ENCODE peak calls at places on chromosome 17, in ten cellular contexts. Y is heart left ventricle, V is stomach, E is body of pancreas, H is IMR-90, J is NB4, O is gastrocnemius medialis, K is lower leg skin, U is transverse colon, L is esophagus squamous epithelium. S is an unnamed sample.

GRCh38 chr17:21283482-21284318 is 811 bp upstream of the MAP2K3 start:
- DNase-seq in Y (no peak), V (peak), E (no peak), H (peak), J (peak), O (peak), K (peak), U (peak), L (no peak), S (no peak)

GRCh38 chr17:47713980-47714689 is 18.9 kb upstream of the TBX21 start:
- DNase-seq in Y (no peak), V (no peak), E (no peak), H (no peak), J (no peak), O (no peak), K (no peak), U (no peak), L (no peak), S (no peak)

GRCh38 chr17:76378548-76379274 is 5.7 kb upstream of the SPHK1 start:
- DNase-seq in Y (no peak), V (no peak), E (no peak), H (no peak), J (no peak), O (no peak), K (no peak), U (no peak), L (no peak), S (no peak)

GRCh38 chr17:21019976-21020575 is 22.7 kb downstream of the USP22 start:
- DNase-seq in Y (no peak), V (peak), E (no peak), H (no peak), J (peak), O (peak), K (no peak), U (peak), L (no peak), S (no peak)

GRCh38 chr17:5468075-5468473 is 708 bp downstream of the DHX33 start:
- DNase-seq in Y (no peak), V (no peak), E (no peak), H (no peak), J (peak), O (no peak), K (no peak), U (no peak), L (no peak), S (no peak)

GRCh38 chr17:78368854-78369495 is 9.1 kb upstream of the SOCS3 start:
- DNase-seq in Y (no peak), V (no peak), E (no peak), H (no peak), J (no peak), O (no peak), K (no peak), U (no peak), L (no peak), S (no peak)

GRCh38 chr17:28086519-28086918 is 44.0 kb downstream of the NLK start:
- DNase-seq in Y (no peak), V (no peak), E (no peak), H (peak), J (no peak), O (no peak), K (no peak), U (no peak), L (no peak), S (no peak)

GRCh38 chr17:38943607-38944006 is 18.2 kb downstream of the LASP1NB start:
- DNase-seq in Y (no peak), V (no peak), E (no peak), H (peak), J (no peak), O (no peak), K (no peak), U (no peak), L (no peak), S (no peak)

GRCh38 chr17:82213251-82214011 is 789 bp upstream of the CCDC57 start:
- DNase-seq in Y (no peak), V (no peak), E (no peak), H (peak), J (peak), O (peak), K (no peak), U (peak), L (no peak), S (peak)

GRCh38 chr17:69733171-69734014 is 318.9 kb downstream of the MAP2K6 start:
- DNase-seq in Y (peak), V (no peak), E (no peak), H (peak), J (no peak), O (peak), K (peak), U (no peak), L (no peak), S (peak)

GRCh38 chr17:78667741-78668640 is 90.8 kb upstream of the DNAH17 start:
- DNase-seq in Y (no peak), V (no peak), E (no peak), H (no peak), J (no peak), O (no peak), K (no peak), U (no peak), L (no peak), S (no peak)

GRCh38 chr17:31128241-31128640 is 33.5 kb downstream of the NF1 start:
- DNase-seq in Y (no peak), V (no peak), E (no peak), H (no peak), J (no peak), O (no peak), K (no peak), U (no peak), L (no peak), S (no peak)

GRCh38 chr17:27572665-27573064 is 58.3 kb upstream of the LGALS9 start:
- DNase-seq in Y (no peak), V (no peak), E (no peak), H (peak), J (peak), O (no peak), K (no peak), U (no peak), L (no peak), S (no peak)

GRCh38 chr17:73740370-73740769 is 96.1 kb upstream of the SDK2 start:
- DNase-seq in Y (no peak), V (no peak), E (no peak), H (no peak), J (peak), O (no peak), K (no peak), U (no peak), L (no peak), S (no peak)

GRCh38 chr17:20961551-20961950 is 81.3 kb downstream of the USP22 start:
- DNase-seq in Y (no peak), V (no peak), E (no peak), H (no peak), J (no peak), O (no peak), K (no peak), U (no peak), L (no peak), S (no peak)

GRCh38 chr17:10031102-10031501 is 126.0 kb upstream of the RCVRN start:
- DNase-seq in Y (no peak), V (no peak), E (no peak), H (no peak), J (no peak), O (no peak), K (no peak), U (no peak), L (no peak), S (no peak)

GRCh38 chr17:73423159-73423715 is 111.4 kb upstream of the CDC42EP4 start:
- DNase-seq in Y (no peak), V (no peak), E (no peak), H (no peak), J (no peak), O (no peak), K (no peak), U (no peak), L (no peak), S (no peak)

GRCh38 chr17:77571141-77571540 is 387.4 kb upstream of the TNRC6C start:
- DNase-seq in Y (no peak), V (no peak), E (no peak), H (no peak), J (no peak), O (no peak), K (no peak), U (no peak), L (no peak), S (no peak)

GRCh38 chr17:8161289-8162231 is 1.2 kb downstream of the VAMP2 start:
- DNase-seq in Y (no peak), V (no peak), E (no peak), H (no peak), J (no peak), O (no peak), K (no peak), U (no peak), L (no peak), S (no peak)

GRCh38 chr17:8820311-8821010 is 21.3 kb upstream of the MFSD6L start:
- DNase-seq in Y (no peak), V (no peak), E (no peak), H (no peak), J (no peak), O (no peak), K (no peak), U (no peak), L (no peak), S (no peak)

GRCh38 chr17:75273968-75274708 is 3.1 kb upstream of the MIF4GD start:
- DNase-seq in Y (no peak), V (no peak), E (no peak), H (peak), J (peak), O (no peak), K (no peak), U (no peak), L (no peak), S (peak)

GRCh38 chr17:30160419-30161172 is 44.0 kb downstream of the NSRP1 start:
- DNase-seq in Y (no peak), V (no peak), E (no peak), H (peak), J (no peak), O (no peak), K (no peak), U (no peak), L (no peak), S (no peak)

GRCh38 chr17:57662644-57663308 is 82.3 kb downstream of the CCDC182 start:
- DNase-seq in Y (peak), V (peak), E (peak), H (peak), J (peak), O (peak), K (peak), U (peak), L (peak), S (peak)

GRCh38 chr17:45843722-45844121 is 959 bp upstream of the SPPL2C start:
- DNase-seq in Y (no peak), V (no peak), E (no peak), H (no peak), J (no peak), O (no peak), K (no peak), U (no peak), L (no peak), S (no peak)

GRCh38 chr17:74815671-74816370 is 39.7 kb upstream of the NAT9 start:
- DNase-seq in Y (no peak), V (no peak), E (no peak), H (no peak), J (peak), O (no peak), K (no peak), U (no peak), L (no peak), S (no peak)

GRCh38 chr17:32483451-32484019 is 3.3 kb upstream of the CDK5R1 start:
- DNase-seq in Y (peak), V (peak), E (peak), H (peak), J (peak), O (peak), K (no peak), U (no peak), L (no peak), S (peak)

GRCh38 chr17:8382052-8382879 is 727 bp downstream of the RPL26 start:
- DNase-seq in Y (no peak), V (no peak), E (no peak), H (no peak), J (peak), O (no peak), K (no peak), U (no peak), L (no peak), S (no peak)

GRCh38 chr17:65751263-65751662 is 189.8 kb upstream of the AXIN2 start:
- DNase-seq in Y (no peak), V (no peak), E (no peak), H (no peak), J (no peak), O (no peak), K (no peak), U (no peak), L (no peak), S (no peak)

GRCh38 chr17:48513097-48513496 is 17.7 kb downstream of the HOXB1 start:
- DNase-seq in Y (no peak), V (no peak), E (no peak), H (no peak), J (no peak), O (no peak), K (no peak), U (no peak), L (no peak), S (no peak)

GRCh38 chr17:27819171-27819544 is 18.8 kb upstream of the NOS2 start:
- DNase-seq in Y (no peak), V (no peak), E (no peak), H (no peak), J (no peak), O (no peak), K (no peak), U (no peak), L (no peak), S (no peak)

GRCh38 chr17:27462714-27463113 is 6.5 kb downstream of the KSR1 start:
- DNase-seq in Y (no peak), V (no peak), E (no peak), H (no peak), J (no peak), O (no peak), K (no peak), U (no peak), L (no peak), S (no peak)

GRCh38 chr17:64599187-64599676 is 62.9 kb downstream of the SMURF2 start:
- DNase-seq in Y (no peak), V (peak), E (no peak), H (no peak), J (peak), O (no peak), K (no peak), U (peak), L (no peak), S (no peak)

GRCh38 chr17:30545024-30545423 is 67.8 kb downstream of the GOSR1 start:
- DNase-seq in Y (no peak), V (no peak), E (no peak), H (no peak), J (peak), O (no peak), K (no peak), U (no peak), L (no peak), S (no peak)

GRCh38 chr17:73334771-73335513 is 23.1 kb upstream of the CDC42EP4 start:
- DNase-seq in Y (no peak), V (peak), E (no peak), H (no peak), J (no peak), O (no peak), K (no peak), U (peak), L (no peak), S (no peak)

GRCh38 chr17:34081269-34081668 is 173.8 kb upstream of the CCL2 start:
- DNase-seq in Y (no peak), V (no peak), E (no peak), H (peak), J (peak), O (no peak), K (no peak), U (no peak), L (no peak), S (no peak)

GRCh38 chr17:19510903-19511302 is 22.8 kb upstream of the SLC47A1 start:
- DNase-seq in Y (no peak), V (no peak), E (no peak), H (no peak), J (no peak), O (no peak), K (no peak), U (no peak), L (no peak), S (no peak)

GRCh38 chr17:19508327-19508867 is 25.3 kb upstream of the SLC47A1 start:
- DNase-seq in Y (peak), V (no peak), E (peak), H (no peak), J (peak), O (no peak), K (no peak), U (peak), L (no peak), S (no peak)

GRCh38 chr17:19502517-19502916 is 31.1 kb upstream of the SLC47A1 start:
- DNase-seq in Y (no peak), V (no peak), E (no peak), H (no peak), J (peak), O (no peak), K (no peak), U (no peak), L (no peak), S (no peak)

DNA sequence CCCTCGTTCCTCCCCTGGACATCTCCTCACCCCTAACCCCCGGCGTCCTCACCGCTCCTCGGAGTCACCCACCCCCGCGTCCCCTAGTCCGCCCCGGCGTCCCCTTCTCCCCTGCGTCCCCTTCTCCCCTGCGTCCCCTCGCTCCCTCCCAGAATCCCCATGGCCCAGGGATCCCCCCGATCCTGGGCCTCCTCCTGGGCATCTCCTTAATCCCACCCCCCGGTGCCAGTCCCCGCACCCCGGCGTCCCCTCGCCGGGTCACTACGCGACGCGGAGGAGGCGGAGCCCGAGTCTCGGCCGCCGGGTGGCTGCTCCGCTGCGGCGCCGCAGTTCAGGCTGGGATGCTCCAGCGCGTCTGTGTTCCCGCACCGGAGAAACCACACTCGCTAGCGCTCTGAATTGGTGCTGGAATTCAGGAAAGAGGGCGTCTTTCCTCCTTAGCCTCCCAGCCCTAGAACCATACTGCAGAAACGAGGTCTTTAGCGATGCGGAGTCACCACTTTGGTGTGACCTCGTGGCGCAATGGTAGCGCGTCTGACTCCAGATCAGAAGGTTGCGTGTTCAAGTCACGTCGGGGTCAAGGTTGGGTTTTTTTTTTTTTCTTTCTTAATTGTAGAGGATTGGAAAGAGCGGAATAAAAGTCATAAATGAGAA is 25.9 kb upstream of the SLC47A1 start:
- DNase-seq in Y (peak), V (peak), E (peak), H (peak), J (peak), O (peak), K (peak), U (peak), L (no peak), S (peak)
- TF ChIP-seq POLR2A in Y (no peak), V (no peak), E (peak), H (no peak), J (no peak), O (peak), K (no peak), U (peak), L (no peak), S (peak)

DNA sequence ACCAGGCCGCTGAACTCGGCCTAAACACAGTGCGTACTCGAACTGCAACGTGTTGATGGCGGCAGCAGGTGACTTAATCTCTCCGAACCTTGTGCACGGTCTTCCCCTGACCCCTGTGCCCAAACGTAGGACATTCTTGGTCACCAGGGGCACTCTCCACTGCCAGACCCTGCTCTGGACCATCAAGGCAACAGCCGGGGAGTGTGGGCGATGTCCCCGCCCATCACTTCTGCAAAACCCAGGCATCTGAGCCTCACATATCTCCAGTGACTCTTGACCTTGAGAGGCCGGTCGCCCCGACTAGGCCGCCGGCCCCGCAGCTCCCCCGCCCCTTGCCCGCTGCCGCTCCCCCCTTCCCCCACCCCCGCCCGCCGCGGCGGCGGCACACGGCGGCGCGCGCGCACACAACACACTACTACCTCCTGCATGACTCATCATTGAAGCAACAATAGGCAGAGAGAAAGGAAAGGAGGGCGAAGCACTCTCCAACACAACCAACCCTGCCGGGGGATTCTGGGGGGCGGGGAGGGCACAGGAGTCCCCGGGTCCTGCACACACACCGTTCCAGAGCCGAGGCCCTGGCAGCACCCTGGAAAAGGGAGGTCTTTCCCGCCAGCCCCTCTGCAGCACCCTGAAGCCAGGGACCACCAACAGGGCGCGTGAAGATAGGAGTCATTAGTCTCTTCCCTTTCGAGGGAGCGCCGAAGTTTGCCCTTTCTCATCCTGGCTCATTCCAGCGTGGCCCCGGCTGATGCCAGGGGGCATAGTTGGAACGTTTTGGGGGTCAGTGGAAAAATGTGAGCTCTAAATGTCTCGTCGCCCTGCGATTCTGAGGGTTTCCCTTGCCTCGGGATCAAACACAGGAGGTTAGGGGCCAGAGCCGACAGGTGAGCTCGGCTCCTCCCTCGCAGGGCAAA is 1.9 kb downstream of the MNT start:
- DNase-seq in Y (peak), V (peak), E (peak), H (peak), J (peak), O (peak), K (no peak), U (peak), L (no peak), S (no peak)
- TF ChIP-seq POLR2A in Y (no peak), V (no peak), E (no peak), H (peak), J (no peak), O (no peak), K (no peak), U (no peak), L (no peak), S (no peak)

DNA sequence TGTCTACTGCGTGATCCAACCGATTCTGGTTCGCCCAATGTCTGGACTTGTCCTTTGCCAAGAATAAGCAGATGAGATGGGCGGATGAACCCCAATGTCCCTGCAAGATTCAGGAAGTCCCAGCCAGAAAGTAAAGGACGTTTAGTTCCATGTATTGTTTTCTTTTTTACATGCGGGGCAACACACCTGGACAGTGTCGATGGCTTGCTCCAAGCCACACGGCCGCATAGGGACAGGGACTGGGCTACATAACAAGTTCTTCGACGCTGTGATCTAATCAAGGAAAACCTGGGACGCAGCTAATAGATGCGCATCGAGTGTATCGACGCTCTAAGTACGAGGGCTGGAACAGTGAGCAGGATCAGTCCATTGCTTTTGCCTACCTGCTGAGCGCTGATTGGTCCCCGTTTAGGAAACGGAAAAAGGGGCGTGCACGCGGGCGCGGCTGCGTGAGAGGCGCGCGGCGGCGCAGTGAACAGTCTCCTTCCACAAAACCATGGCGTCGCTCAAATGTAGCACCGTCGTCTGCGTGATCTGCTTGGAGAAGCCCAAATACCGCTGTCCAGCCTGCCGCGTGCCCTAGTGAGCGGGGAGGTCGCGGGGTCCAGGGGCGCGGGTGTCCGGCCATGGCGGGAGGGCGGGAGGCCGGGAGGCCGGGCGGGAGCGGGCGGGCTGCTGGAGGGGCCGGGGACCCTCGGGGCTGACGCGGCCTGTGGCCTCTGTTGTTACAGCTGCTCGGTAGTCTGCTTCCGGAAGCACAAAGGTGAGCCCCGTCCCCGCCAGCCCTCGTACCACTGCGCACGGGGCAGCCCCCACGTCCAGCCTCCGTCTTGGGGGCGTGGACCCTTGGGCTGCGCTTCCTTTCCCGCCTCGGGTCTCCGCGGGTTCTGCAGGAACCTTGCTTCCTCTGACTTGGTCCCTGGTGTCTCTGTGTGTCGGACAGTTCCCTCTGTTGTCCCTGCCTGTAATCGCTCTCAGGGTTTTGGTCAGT is at the start of gene ZNHIT3:
- DNase-seq in Y (peak), V (peak), E (peak), H (peak), J (peak), O (peak), K (peak), U (peak), L (peak), S (peak)
- TF ChIP-seq POLR2A in Y (no peak), V (peak), E (peak), H (no peak), J (peak), O (peak), K (no peak), U (peak), L (no peak), S (peak)

GRCh38 chr17:41648411-41649195 is 24.2 kb upstream of the KRT17 start:
- DNase-seq in Y (peak), V (peak), E (peak), H (peak), J (peak), O (peak), K (peak), U (peak), L (peak), S (peak)
- TF ChIP-seq POLR2A in Y (no peak), V (no peak), E (no peak), H (no peak), J (no peak), O (no peak), K (no peak), U (peak), L (no peak), S (no peak)